ENCODE peak calls at places on chromosomes 7 and 10, in seven cellular contexts. One of them, this sample, is unnamed.

GRCh38 chr7:50393547-50394252 is 56.5 kb downstream of the FIGNL1 start:
- DNase-seq in mesothelial cell of epicardium: no peak
- DNase-seq in fibroblast of mammary gland: no peak
- DNase-seq in fibroblast of pulmonary artery: no peak
- DNase-seq in kidney epithelial cell: no peak
- DNase-seq in astrocyte: no peak
- DNase-seq in HFFc6: no peak
- DNase-seq in this sample: no peak

GRCh38 chr10:62379394-62379793 is 5.2 kb downstream of the ZNF365 start:
- DNase-seq in mesothelial cell of epicardium: no peak
- DNase-seq in fibroblast of mammary gland: no peak
- DNase-seq in fibroblast of pulmonary artery: no peak
- DNase-seq in kidney epithelial cell: no peak
- DNase-seq in astrocyte: no peak
- DNase-seq in HFFc6: no peak
- DNase-seq in this sample: no peak

GRCh38 chr10:98295907-98296306 is 27.9 kb upstream of the LOXL4 start:
- DNase-seq in mesothelial cell of epicardium: no peak
- DNase-seq in fibroblast of mammary gland: peak
- DNase-seq in fibroblast of pulmonary artery: no peak
- DNase-seq in kidney epithelial cell: no peak
- DNase-seq in astrocyte: peak
- DNase-seq in HFFc6: peak
- DNase-seq in this sample: no peak

GRCh38 chr10:60149003-60149402 is 240.7 kb downstream of the ANK3 start:
- DNase-seq in mesothelial cell of epicardium: no peak
- DNase-seq in fibroblast of mammary gland: peak
- DNase-seq in fibroblast of pulmonary artery: no peak
- DNase-seq in kidney epithelial cell: no peak
- DNase-seq in astrocyte: no peak
- DNase-seq in HFFc6: no peak
- DNase-seq in this sample: no peak

GRCh38 chr10:131926743-131927595 is 26.2 kb downstream of the PPP2R2D start:
- DNase-seq in mesothelial cell of epicardium: no peak
- DNase-seq in fibroblast of mammary gland: no peak
- DNase-seq in fibroblast of pulmonary artery: no peak
- DNase-seq in kidney epithelial cell: no peak
- DNase-seq in astrocyte: no peak
- DNase-seq in HFFc6: no peak
- DNase-seq in this sample: no peak

GRCh38 chr10:74748632-74749031 is 77.8 kb upstream of the KAT6B start:
- DNase-seq in mesothelial cell of epicardium: peak
- DNase-seq in fibroblast of mammary gland: no peak
- DNase-seq in fibroblast of pulmonary artery: no peak
- DNase-seq in kidney epithelial cell: no peak
- DNase-seq in astrocyte: no peak
- DNase-seq in HFFc6: no peak
- DNase-seq in this sample: peak

GRCh38 chr10:61621538-61622150 is 41.1 kb upstream of the CABCOCO1 start:
- DNase-seq in mesothelial cell of epicardium: no peak
- DNase-seq in fibroblast of mammary gland: no peak
- DNase-seq in fibroblast of pulmonary artery: peak
- DNase-seq in kidney epithelial cell: no peak
- DNase-seq in astrocyte: no peak
- DNase-seq in HFFc6: no peak
- DNase-seq in this sample: no peak

GRCh38 chr7:35467456-35467978 is 213.6 kb upstream of the TBX20 start:
- DNase-seq in mesothelial cell of epicardium: no peak
- DNase-seq in fibroblast of mammary gland: no peak
- DNase-seq in fibroblast of pulmonary artery: no peak
- DNase-seq in kidney epithelial cell: no peak
- DNase-seq in astrocyte: no peak
- DNase-seq in HFFc6: no peak
- DNase-seq in this sample: no peak

GRCh38 chr7:81415181-81415580 is 354.7 kb downstream of the HGF start:
- DNase-seq in mesothelial cell of epicardium: no peak
- DNase-seq in fibroblast of mammary gland: peak
- DNase-seq in fibroblast of pulmonary artery: peak
- DNase-seq in kidney epithelial cell: no peak
- DNase-seq in astrocyte: peak
- DNase-seq in HFFc6: peak
- DNase-seq in this sample: no peak

GRCh38 chr7:123305840-123306375 is 106.1 kb upstream of the SLC13A1 start:
- DNase-seq in mesothelial cell of epicardium: no peak
- DNase-seq in fibroblast of mammary gland: no peak
- DNase-seq in fibroblast of pulmonary artery: no peak
- DNase-seq in kidney epithelial cell: no peak
- DNase-seq in astrocyte: no peak
- DNase-seq in HFFc6: no peak
- DNase-seq in this sample: no peak

GRCh38 chr7:107933386-107934013 is 42.5 kb downstream of the DLD start:
- DNase-seq in mesothelial cell of epicardium: no peak
- DNase-seq in fibroblast of mammary gland: no peak
- DNase-seq in fibroblast of pulmonary artery: no peak
- DNase-seq in kidney epithelial cell: no peak
- DNase-seq in astrocyte: no peak
- DNase-seq in HFFc6: no peak
- DNase-seq in this sample: no peak

GRCh38 chr7:134727711-134728110 is 51.7 kb upstream of the CALD1 start:
- DNase-seq in mesothelial cell of epicardium: no peak
- DNase-seq in fibroblast of mammary gland: peak
- DNase-seq in fibroblast of pulmonary artery: no peak
- DNase-seq in kidney epithelial cell: no peak
- DNase-seq in astrocyte: no peak
- DNase-seq in HFFc6: no peak
- DNase-seq in this sample: no peak

GRCh38 chr10:71726673-71727428 is 7.3 kb upstream of the C10orf105 start:
- DNase-seq in mesothelial cell of epicardium: no peak
- DNase-seq in fibroblast of mammary gland: no peak
- DNase-seq in fibroblast of pulmonary artery: no peak
- DNase-seq in kidney epithelial cell: no peak
- DNase-seq in astrocyte: no peak
- DNase-seq in HFFc6: no peak
- DNase-seq in this sample: no peak

GRCh38 chr10:91598211-91598981 is 34.5 kb downstream of the PPP1R3C start:
- DNase-seq in mesothelial cell of epicardium: no peak
- DNase-seq in fibroblast of mammary gland: peak
- DNase-seq in fibroblast of pulmonary artery: peak
- DNase-seq in kidney epithelial cell: peak
- DNase-seq in astrocyte: peak
- DNase-seq in HFFc6: peak
- DNase-seq in this sample: no peak

GRCh38 chr10:58305821-58306220 is 29.0 kb upstream of the UBE2D1 start:
- DNase-seq in mesothelial cell of epicardium: no peak
- DNase-seq in fibroblast of mammary gland: no peak
- DNase-seq in fibroblast of pulmonary artery: no peak
- DNase-seq in kidney epithelial cell: no peak
- DNase-seq in astrocyte: no peak
- DNase-seq in HFFc6: no peak
- DNase-seq in this sample: no peak

GRCh38 chr10:114045071-114045737 is 1.5 kb downstream of the ADRB1 start:
- DNase-seq in mesothelial cell of epicardium: peak
- DNase-seq in fibroblast of mammary gland: no peak
- DNase-seq in fibroblast of pulmonary artery: no peak
- DNase-seq in kidney epithelial cell: no peak
- DNase-seq in astrocyte: no peak
- DNase-seq in HFFc6: no peak
- DNase-seq in this sample: no peak

GRCh38 chr10:3525832-3526449 is 259.1 kb downstream of the KLF6 start:
- DNase-seq in mesothelial cell of epicardium: no peak
- DNase-seq in fibroblast of mammary gland: peak
- DNase-seq in fibroblast of pulmonary artery: peak
- DNase-seq in kidney epithelial cell: peak
- DNase-seq in astrocyte: peak
- DNase-seq in HFFc6: peak
- DNase-seq in this sample: no peak

GRCh38 chr10:69501657-69502056 is 50.4 kb downstream of the TSPAN15 start:
- DNase-seq in mesothelial cell of epicardium: no peak
- DNase-seq in fibroblast of mammary gland: no peak
- DNase-seq in fibroblast of pulmonary artery: no peak
- DNase-seq in kidney epithelial cell: no peak
- DNase-seq in astrocyte: no peak
- DNase-seq in HFFc6: no peak
- DNase-seq in this sample: no peak

GRCh38 chr10:106959521-106959920 is 205.0 kb downstream of the SORCS1 start:
- DNase-seq in mesothelial cell of epicardium: no peak
- DNase-seq in fibroblast of mammary gland: no peak
- DNase-seq in fibroblast of pulmonary artery: no peak
- DNase-seq in kidney epithelial cell: no peak
- DNase-seq in astrocyte: no peak
- DNase-seq in HFFc6: no peak
- DNase-seq in this sample: no peak

GRCh38 chr7:64830926-64831325 is 36.7 kb downstream of the ZNF138 start:
- DNase-seq in mesothelial cell of epicardium: no peak
- DNase-seq in fibroblast of mammary gland: no peak
- DNase-seq in fibroblast of pulmonary artery: no peak
- DNase-seq in kidney epithelial cell: no peak
- DNase-seq in astrocyte: no peak
- DNase-seq in HFFc6: no peak
- DNase-seq in this sample: no peak

GRCh38 chr7:138981332-138982203 is at the start of gene KIAA1549:
- DNase-seq in mesothelial cell of epicardium: peak
- DNase-seq in fibroblast of mammary gland: peak
- DNase-seq in fibroblast of pulmonary artery: peak
- DNase-seq in kidney epithelial cell: no peak
- DNase-seq in astrocyte: peak
- DNase-seq in HFFc6: peak
- DNase-seq in this sample: peak

GRCh38 chr7:111184960-111185359 is 94.0 kb downstream of the LRRN3 start:
- DNase-seq in mesothelial cell of epicardium: no peak
- DNase-seq in fibroblast of mammary gland: no peak
- DNase-seq in fibroblast of pulmonary artery: no peak
- DNase-seq in kidney epithelial cell: no peak
- DNase-seq in astrocyte: no peak
- DNase-seq in HFFc6: no peak
- DNase-seq in this sample: no peak

GRCh38 chr7:70178787-70179186 is 580.5 kb downstream of the AUTS2 start:
- DNase-seq in mesothelial cell of epicardium: no peak
- DNase-seq in fibroblast of mammary gland: peak
- DNase-seq in fibroblast of pulmonary artery: no peak
- DNase-seq in kidney epithelial cell: peak
- DNase-seq in astrocyte: peak
- DNase-seq in HFFc6: no peak
- DNase-seq in this sample: no peak

GRCh38 chr7:150962285-150962742 is 15.8 kb downstream of the KCNH2 start:
- DNase-seq in mesothelial cell of epicardium: no peak
- DNase-seq in fibroblast of mammary gland: no peak
- DNase-seq in fibroblast of pulmonary artery: no peak
- DNase-seq in kidney epithelial cell: no peak
- DNase-seq in astrocyte: no peak
- DNase-seq in HFFc6: no peak
- DNase-seq in this sample: no peak

GRCh38 chr7:20217193-20217948 is at the start of gene MACC1:
- DNase-seq in mesothelial cell of epicardium: peak
- DNase-seq in fibroblast of mammary gland: no peak
- DNase-seq in fibroblast of pulmonary artery: no peak
- DNase-seq in kidney epithelial cell: peak
- DNase-seq in astrocyte: no peak
- DNase-seq in HFFc6: no peak
- DNase-seq in this sample: peak

GRCh38 chr10:78971094-78971682 is 97.6 kb upstream of the ZMIZ1 start:
- DNase-seq in mesothelial cell of epicardium: no peak
- DNase-seq in fibroblast of mammary gland: no peak
- DNase-seq in fibroblast of pulmonary artery: no peak
- DNase-seq in kidney epithelial cell: no peak
- DNase-seq in astrocyte: no peak
- DNase-seq in HFFc6: no peak
- DNase-seq in this sample: no peak
- TF ChIP-seq CTCF in mesothelial cell of epicardium: no peak
- TF ChIP-seq CTCF in fibroblast of mammary gland: peak
- TF ChIP-seq CTCF in fibroblast of pulmonary artery: no peak
- TF ChIP-seq CTCF in kidney epithelial cell: no peak
- TF ChIP-seq CTCF in astrocyte: no peak
- TF ChIP-seq CTCF in HFFc6: no peak
- TF ChIP-seq CTCF in this sample: no peak

DNA sequence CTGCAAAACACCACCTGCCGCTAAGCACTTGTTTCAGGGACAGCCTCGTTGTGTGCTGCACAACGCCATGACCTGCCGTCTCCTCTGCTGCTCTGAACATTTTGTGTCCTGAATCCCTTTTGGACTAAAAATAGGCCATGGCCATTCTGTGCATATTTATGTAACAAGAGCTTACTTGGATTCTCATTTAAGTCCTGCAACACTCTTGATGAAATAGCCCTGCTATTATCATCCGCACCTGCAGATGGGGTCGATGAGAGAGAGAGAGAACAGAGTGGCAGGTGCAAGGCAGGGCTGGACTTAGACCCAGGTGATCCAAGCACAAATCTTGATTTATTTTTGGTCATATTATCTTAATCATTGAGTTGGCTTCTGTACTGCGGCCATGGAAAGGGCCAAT is 121.2 kb upstream of the PRKCQ start:
- DNase-seq in mesothelial cell of epicardium: no peak
- DNase-seq in fibroblast of mammary gland: no peak
- DNase-seq in fibroblast of pulmonary artery: no peak
- DNase-seq in kidney epithelial cell: no peak
- DNase-seq in astrocyte: no peak
- DNase-seq in HFFc6: no peak
- DNase-seq in this sample: no peak
- TF ChIP-seq CTCF in mesothelial cell of epicardium: no peak
- TF ChIP-seq CTCF in fibroblast of mammary gland: no peak
- TF ChIP-seq CTCF in fibroblast of pulmonary artery: no peak
- TF ChIP-seq CTCF in kidney epithelial cell: peak
- TF ChIP-seq CTCF in astrocyte: no peak
- TF ChIP-seq CTCF in HFFc6: no peak
- TF ChIP-seq CTCF in this sample: no peak

GRCh38 chr10:93415693-93416092 is 66.4 kb downstream of the MYOF start:
- DNase-seq in mesothelial cell of epicardium: no peak
- DNase-seq in fibroblast of mammary gland: no peak
- DNase-seq in fibroblast of pulmonary artery: no peak
- DNase-seq in kidney epithelial cell: no peak
- DNase-seq in astrocyte: no peak
- DNase-seq in HFFc6: no peak
- DNase-seq in this sample: no peak
- TF ChIP-seq CTCF in mesothelial cell of epicardium: peak
- TF ChIP-seq CTCF in fibroblast of mammary gland: peak
- TF ChIP-seq CTCF in fibroblast of pulmonary artery: peak
- TF ChIP-seq CTCF in kidney epithelial cell: no peak
- TF ChIP-seq CTCF in astrocyte: peak
- TF ChIP-seq CTCF in HFFc6: peak
- TF ChIP-seq CTCF in this sample: no peak

GRCh38 chr7:1736469-1736817 is 66.4 kb downstream of the ELFN1 start:
- DNase-seq in mesothelial cell of epicardium: no peak
- DNase-seq in fibroblast of mammary gland: no peak
- DNase-seq in fibroblast of pulmonary artery: no peak
- DNase-seq in kidney epithelial cell: no peak
- DNase-seq in astrocyte: no peak
- DNase-seq in HFFc6: no peak
- DNase-seq in this sample: no peak

GRCh38 chr7:1735262-1735661 is 65.2 kb downstream of the ELFN1 start:
- DNase-seq in mesothelial cell of epicardium: no peak
- DNase-seq in fibroblast of mammary gland: no peak
- DNase-seq in fibroblast of pulmonary artery: no peak
- DNase-seq in kidney epithelial cell: no peak
- DNase-seq in astrocyte: no peak
- DNase-seq in HFFc6: no peak
- DNase-seq in this sample: no peak

GRCh38 chr7:1737523-1737922 is 67.4 kb downstream of the ELFN1 start:
- DNase-seq in mesothelial cell of epicardium: no peak
- DNase-seq in fibroblast of mammary gland: no peak
- DNase-seq in fibroblast of pulmonary artery: no peak
- DNase-seq in kidney epithelial cell: no peak
- DNase-seq in astrocyte: no peak
- DNase-seq in HFFc6: no peak
- DNase-seq in this sample: no peak

GRCh38 chr7:1736826-1737225 is 66.7 kb downstream of the ELFN1 start:
- DNase-seq in mesothelial cell of epicardium: no peak
- DNase-seq in fibroblast of mammary gland: no peak
- DNase-seq in fibroblast of pulmonary artery: no peak
- DNase-seq in kidney epithelial cell: no peak
- DNase-seq in astrocyte: no peak
- DNase-seq in HFFc6: no peak
- DNase-seq in this sample: no peak

GRCh38 chr7:1735806-1736468 is 65.9 kb downstream of the ELFN1 start:
- DNase-seq in mesothelial cell of epicardium: no peak
- DNase-seq in fibroblast of mammary gland: no peak
- DNase-seq in fibroblast of pulmonary artery: no peak
- DNase-seq in kidney epithelial cell: no peak
- DNase-seq in astrocyte: no peak
- DNase-seq in HFFc6: no peak
- DNase-seq in this sample: no peak
- TF ChIP-seq CTCF in mesothelial cell of epicardium: no peak
- TF ChIP-seq CTCF in fibroblast of mammary gland: no peak
- TF ChIP-seq CTCF in fibroblast of pulmonary artery: no peak
- TF ChIP-seq CTCF in kidney epithelial cell: no peak
- TF ChIP-seq CTCF in astrocyte: no peak
- TF ChIP-seq CTCF in HFFc6: no peak
- TF ChIP-seq CTCF in this sample: no peak